ENCODE peak calls at places on chromosomes 16 and 17, in six cellular contexts. Z is kidney, R is tibial artery, F is cardiac muscle cell, S is transverse colon, X is endothelial cell. U is an unnamed sample.

GRCh38 chr17:55783684-55784245 is 32.9 kb downstream of the PCTP start:
- DNase-seq in Z (peak), S (peak), R (peak), X (no peak), F (no peak), U (peak)

GRCh38 chr17:71869293-71869692 is 251.5 kb upstream of the SOX9 start:
- DNase-seq in S (no peak), X (no peak), F (no peak), Z (no peak), R (no peak), U (no peak)

GRCh38 chr16:28304214-28304613 is 11.9 kb downstream of the SBK1 start:
- DNase-seq in X (peak), R (no peak), Z (no peak), F (peak), S (no peak), U (peak)

GRCh38 chr17:39661744-39662541 is 3.2 kb upstream of the TCAP start:
- DNase-seq in X (no peak), Z (peak), R (no peak), S (no peak), F (no peak), U (no peak)

GRCh38 chr16:16073884-16074781 is 124.7 kb downstream of the ABCC1 start:
- DNase-seq in X (peak), R (no peak), Z (peak), S (peak), F (peak), U (no peak)

GRCh38 chr17:4499431-4500187 is 928 bp downstream of the SPNS2 start:
- DNase-seq in X (peak), Z (peak), R (no peak), S (no peak), F (no peak), U (no peak)

GRCh38 chr16:77191259-77191969 is 424 bp downstream of the MON1B start:
- DNase-seq in F (no peak), Z (peak), R (no peak), X (no peak), S (peak), U (peak)

GRCh38 chr17:47246120-47246519 is 7.5 kb upstream of the ITGB3 start:
- DNase-seq in X (no peak), R (no peak), S (no peak), F (no peak), Z (no peak), U (no peak)

GRCh38 chr16:31201511-31202401 is 804 bp downstream of the PYCARD start:
- DNase-seq in Z (no peak), F (no peak), S (peak), X (peak), R (no peak), U (peak)

GRCh38 chr17:75260679-75261335 is 599 bp downstream of the GGA3 start:
- DNase-seq in X (no peak), S (no peak), Z (no peak), F (no peak), R (no peak), U (no peak)
- TF ChIP-seq CTCF in X (no peak), S (no peak), Z (no peak), F (no peak), R (no peak), U (no peak)

GRCh38 chr16:87235810-87236515 is 81.2 kb downstream of the C16orf95 start:
- DNase-seq in Z (no peak), F (no peak), X (peak), R (no peak), S (no peak), U (no peak)
- TF ChIP-seq CTCF in Z (no peak), F (no peak), X (no peak), R (no peak), S (no peak), U (no peak)

DNA sequence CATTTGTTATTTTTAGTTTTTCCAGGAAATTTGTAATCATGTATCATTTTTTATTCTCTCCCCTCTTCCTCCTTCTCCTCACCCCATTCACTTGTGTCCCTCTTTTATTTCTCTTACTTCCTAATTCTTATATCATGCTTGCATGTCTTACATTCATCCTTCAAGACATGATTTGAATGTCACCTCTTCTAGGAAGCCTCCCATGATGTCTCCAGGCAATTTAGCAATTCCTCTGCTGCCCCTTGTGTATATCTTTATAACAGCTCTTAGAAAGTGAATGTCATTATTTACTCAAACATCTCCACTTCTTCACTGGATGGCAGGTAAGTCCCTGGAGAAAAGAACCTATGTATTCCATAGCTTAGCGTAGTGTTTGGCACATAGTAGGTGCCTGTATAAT is 7.8 kb downstream of the HNF1B start:
- DNase-seq in S (no peak), X (no peak), R (no peak), F (no peak), Z (no peak), U (no peak)
- TF ChIP-seq CTCF in S (peak), X (no peak), R (no peak), F (no peak), Z (no peak), U (no peak)

GRCh38 chr16:67663877-67664222 is 2.7 kb downstream of the ENKD1 start:
- DNase-seq in Z (peak), S (no peak), X (no peak), R (no peak), F (no peak), U (no peak)

GRCh38 chr16:67662653-67663010 is 1.9 kb downstream of the PARD6A start:
- DNase-seq in Z (no peak), X (no peak), S (no peak), F (no peak), R (no peak), U (no peak)

GRCh38 chr16:67661864-67662652 is 1.3 kb downstream of the PARD6A start:
- DNase-seq in X (no peak), Z (peak), R (no peak), S (no peak), F (no peak), U (no peak)

GRCh38 chr16:67664258-67664657 is 2.3 kb downstream of the ENKD1 start:
- DNase-seq in S (no peak), Z (no peak), F (no peak), X (no peak), R (no peak), U (no peak)

GRCh38 chr16:67663151-67663876 is 2.6 kb downstream of the PARD6A start:
- DNase-seq in S (no peak), X (peak), R (no peak), F (no peak), Z (peak), U (peak)
- TF ChIP-seq CTCF in S (peak), X (peak), R (no peak), F (peak), Z (no peak), U (no peak)

GRCh38 chr17:82823004-82823403 is 16.8 kb downstream of the ZNF750 start:
- DNase-seq in X (peak), R (no peak), Z (peak), S (no peak), F (peak), U (no peak)
- TF ChIP-seq CTCF in X (peak), R (no peak), Z (no peak), S (peak), F (peak), U (peak)

DNA sequence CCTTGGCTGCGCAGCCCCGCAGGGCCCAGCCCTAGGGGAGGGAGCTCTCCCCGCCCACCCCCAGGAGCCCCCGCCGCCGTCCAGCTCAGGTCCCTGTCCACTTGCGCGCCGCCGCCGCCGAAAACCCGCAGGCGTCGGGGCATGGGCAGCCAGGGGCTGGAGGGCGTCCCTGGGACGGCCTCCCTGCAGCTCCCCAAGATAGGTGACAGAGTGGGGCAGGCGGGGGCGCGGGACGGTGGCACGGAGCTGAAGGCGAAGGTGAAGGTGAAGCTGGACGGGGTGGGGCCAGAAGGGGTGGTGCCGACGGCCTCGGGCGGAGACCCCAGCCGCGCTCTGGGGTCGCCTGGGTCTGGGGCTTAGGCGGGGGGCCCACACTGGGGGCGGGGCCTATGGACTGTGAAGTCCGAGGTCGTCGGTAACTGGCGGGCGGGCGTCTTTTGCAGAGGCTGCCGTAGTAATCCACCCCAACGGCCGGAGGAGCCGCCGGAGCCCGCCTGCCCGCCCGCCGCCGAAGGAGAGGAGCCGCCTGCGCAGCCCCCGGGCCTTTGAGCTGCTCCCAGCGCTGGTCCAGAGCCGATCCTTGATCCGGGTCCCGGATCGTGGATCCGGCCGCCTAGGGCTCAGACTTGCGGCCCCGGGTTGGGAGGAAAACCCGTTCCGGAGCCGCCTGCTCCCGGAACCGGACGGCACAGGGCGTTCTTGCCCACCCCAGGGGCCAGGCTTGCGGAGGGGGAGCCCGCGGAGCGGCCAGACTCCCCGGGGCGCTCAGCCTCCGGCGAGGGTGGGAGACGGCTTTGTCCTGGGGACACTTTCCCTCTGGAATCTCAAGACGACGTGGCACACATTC is 27.0 kb downstream of the SREBF1 start:
- DNase-seq in R (peak), F (peak), S (no peak), X (peak), Z (peak), U (no peak)
- TF ChIP-seq CTCF in R (no peak), F (no peak), S (no peak), X (no peak), Z (no peak), U (no peak)

GRCh38 chr17:30565073-30565935 is 88.1 kb downstream of the GOSR1 start:
- DNase-seq in X (no peak), R (no peak), Z (no peak), S (no peak), F (no peak), U (no peak)
- TF ChIP-seq CTCF in X (no peak), R (no peak), Z (no peak), S (no peak), F (no peak), U (no peak)

GRCh38 chr17:20009052-20009301 is 182 bp upstream of the SPECC1 start:
- DNase-seq in R (no peak), S (no peak), X (no peak), Z (no peak), F (no peak), U (no peak)
- TF ChIP-seq CTCF in R (no peak), S (peak), X (peak), Z (no peak), F (peak), U (no peak)

GRCh38 chr17:32810690-32811089 is 66.2 kb downstream of the MYO1D start:
- DNase-seq in X (no peak), S (no peak), R (no peak), Z (no peak), F (no peak), U (no peak)

GRCh38 chr17:32807577-32807976 is 69.3 kb downstream of the MYO1D start:
- DNase-seq in X (no peak), S (no peak), Z (no peak), R (no peak), F (no peak), U (no peak)

GRCh38 chr17:32815460-32815859 is 61.5 kb downstream of the MYO1D start:
- DNase-seq in F (no peak), X (no peak), S (no peak), R (no peak), Z (no peak), U (no peak)

GRCh38 chr17:32814837-32815236 is 62.1 kb downstream of the MYO1D start:
- DNase-seq in R (no peak), Z (no peak), S (no peak), F (no peak), X (no peak), U (no peak)

DNA sequence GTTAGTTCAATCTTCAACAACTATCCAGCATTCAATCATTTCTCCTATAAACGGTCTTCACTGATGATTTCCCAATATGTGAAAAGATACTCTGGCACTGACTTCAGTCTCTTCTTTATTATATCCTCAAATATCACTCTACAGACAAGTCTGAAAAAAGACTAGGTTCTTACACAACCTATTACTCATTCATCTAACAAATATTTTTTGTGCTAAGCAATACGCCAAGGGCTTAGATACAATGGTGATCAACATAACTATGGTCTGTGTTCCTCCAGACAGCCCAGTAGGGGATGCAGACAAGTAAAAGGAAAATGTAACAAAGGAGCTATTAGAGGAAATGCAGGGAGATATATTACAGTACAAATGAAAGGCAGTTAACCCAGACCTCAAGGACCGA is 63.9 kb downstream of the MYO1D start:
- DNase-seq in Z (no peak), F (no peak), S (no peak), X (no peak), R (no peak), U (no peak)
- TF ChIP-seq CTCF in Z (no peak), F (no peak), S (no peak), X (no peak), R (no peak), U (no peak)